ENCODE peak calls at places on chromosomes 4 and X, in five cellular contexts. L is sigmoid colon, D is GM10248, N is OCI-LY7, G is astrocyte of the spinal cord. J is an unnamed sample.

GRCh38 chr4:2806392-2807355 is 13.8 kb downstream of the SH3BP2 start:
- DNase-seq in L (peak; percentile 84), D (no peak), N (no peak), G (peak; percentile 44), J (no peak)

GRCh38 chr4:84499065-84499982 is at the start of gene NKX6-1:
- DNase-seq in L (no peak), D (no peak), N (no peak), G (peak; percentile 92), J (peak; percentile 26)

GRCh38 chr4:24778427-24779225 is 16.7 kb upstream of the SOD3 start:
- DNase-seq in L (peak; percentile 81), D (no peak), N (no peak), G (peak; percentile 92), J (no peak)

GRCh38 chr4:159829184-159829583 is 726.3 kb downstream of the RAPGEF2 start:
- DNase-seq in L (no peak), D (no peak), N (no peak), G (no peak), J (no peak)

GRCh38 chr4:187251896-187252295 is 528.2 kb upstream of the FAT1 start:
- DNase-seq in L (no peak), D (no peak), N (no peak), G (peak; percentile 9), J (no peak)

GRCh38 chr4:151173751-151174325 is 74.4 kb downstream of the RPS3A start:
- DNase-seq in L (peak; percentile 89), D (no peak), N (no peak), G (peak; percentile 62), J (no peak)

GRCh38 chr4:171203425-171203824 is 609.8 kb upstream of the GALNTL6 start:
- DNase-seq in L (no peak), D (no peak), N (no peak), G (peak; percentile 36), J (no peak)

GRCh38 chrX:154819771-154820341 is 14.6 kb upstream of the MPP1 start:
- DNase-seq in L (no peak), D (no peak), N (no peak), G (no peak), J (no peak)

GRCh38 chr4:104491396-104491821 is 3.3 kb downstream of the CXXC4 start:
- DNase-seq in L (peak; percentile 67), D (peak; percentile 51), N (no peak), G (peak; percentile 29), J (peak; percentile 44)

GRCh38 chr4:185730387-185730786 is 81.6 kb downstream of the SORBS2 start:
- DNase-seq in L (no peak), D (no peak), N (peak; percentile 78), G (peak; percentile 73), J (no peak)

DNA sequence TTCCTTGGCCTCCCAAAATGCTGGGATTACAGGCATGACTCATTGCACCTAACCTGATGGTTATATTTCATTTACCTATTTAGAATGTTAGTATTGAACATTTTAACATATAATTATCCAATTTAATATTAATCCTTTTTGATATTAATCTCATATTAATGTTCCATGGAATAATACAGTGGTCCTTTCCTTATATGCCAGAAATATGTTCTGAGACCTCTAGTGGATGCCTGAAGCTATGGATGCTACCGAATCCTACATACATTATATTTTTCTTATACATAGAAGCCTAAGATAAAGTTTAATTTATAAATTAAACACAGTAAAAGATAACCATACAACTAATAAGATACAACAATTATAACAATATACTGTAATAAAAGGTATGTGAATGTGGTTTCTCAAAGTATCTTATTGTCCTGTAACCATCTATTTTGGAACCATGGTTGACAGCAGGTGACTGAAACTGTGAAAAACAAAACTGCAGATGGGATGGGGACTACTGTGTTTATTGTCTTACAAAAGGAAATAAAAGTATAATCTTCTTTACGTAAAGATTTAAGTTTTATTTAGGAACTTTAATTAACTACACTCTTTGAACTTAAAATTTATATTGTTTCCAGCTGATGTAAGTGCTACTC is 431.4 kb downstream of the GRID2 start:
- DNase-seq in L (no peak), D (no peak), N (no peak), G (no peak), J (no peak)
- TF ChIP-seq CTCF in L (no peak), D (no peak), N (peak; percentile 32), G (no peak), J (no peak)

DNA sequence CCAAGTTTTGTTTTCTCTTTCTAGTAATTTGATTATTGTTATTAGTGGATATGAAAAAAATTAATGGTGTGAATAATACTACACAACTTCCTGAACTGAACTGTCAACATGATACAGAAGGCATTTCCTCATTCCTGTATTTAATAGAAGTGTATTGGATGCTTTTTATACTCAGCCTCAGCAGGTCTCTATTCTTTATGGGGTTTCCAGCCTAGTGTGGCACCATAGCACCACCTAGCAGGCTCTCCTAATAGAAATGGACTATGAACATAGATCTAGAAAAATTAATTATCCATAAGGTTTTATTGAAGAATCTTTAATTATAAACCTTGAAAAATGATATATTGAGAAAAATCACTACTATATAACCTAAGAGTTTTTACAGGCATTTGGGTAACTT is 52.4 kb downstream of the GLRB start:
- DNase-seq in L (no peak), D (no peak), N (no peak), G (peak; percentile 66), J (no peak)
- TF ChIP-seq CTCF in L (no peak), D (no peak), N (no peak), G (peak; percentile 69), J (no peak)

GRCh38 chr4:6886886-6887285 is 22.7 kb upstream of the TBC1D14 start:
- DNase-seq in L (no peak), D (no peak), N (no peak), G (no peak), J (no peak)

GRCh38 chr4:6884341-6884870 is 25.2 kb upstream of the TBC1D14 start:
- DNase-seq in L (no peak), D (no peak), N (no peak), G (no peak), J (no peak)

GRCh38 chr4:6888506-6889071 is 21.0 kb upstream of the TBC1D14 start:
- DNase-seq in L (no peak), D (peak; percentile 18), N (no peak), G (no peak), J (no peak)

GRCh38 chr4:6887591-6888371 is 21.8 kb upstream of the TBC1D14 start:
- DNase-seq in L (no peak), D (peak; percentile 25), N (no peak), G (no peak), J (no peak)

GRCh38 chr4:6885953-6886557 is 23.6 kb upstream of the TBC1D14 start:
- DNase-seq in L (peak; percentile 82), D (peak; percentile 45), N (peak; percentile 56), G (peak; percentile 61), J (peak; percentile 48)
- TF ChIP-seq CTCF in L (peak; percentile 17), D (peak; percentile 31), N (peak; percentile 71), G (peak; percentile 33), J (peak; percentile 33)

GRCh38 chrX:1323315-1323714 is 13.3 kb upstream of the IL3RA start:
- DNase-seq in L (no peak), D (peak; percentile 79), N (peak; percentile 79), G (no peak), J (peak; percentile 82)
- TF ChIP-seq CTCF in L (no peak), D (peak; percentile 45), N (peak; percentile 74), G (peak; percentile 3), J (peak; percentile 46)

DNA sequence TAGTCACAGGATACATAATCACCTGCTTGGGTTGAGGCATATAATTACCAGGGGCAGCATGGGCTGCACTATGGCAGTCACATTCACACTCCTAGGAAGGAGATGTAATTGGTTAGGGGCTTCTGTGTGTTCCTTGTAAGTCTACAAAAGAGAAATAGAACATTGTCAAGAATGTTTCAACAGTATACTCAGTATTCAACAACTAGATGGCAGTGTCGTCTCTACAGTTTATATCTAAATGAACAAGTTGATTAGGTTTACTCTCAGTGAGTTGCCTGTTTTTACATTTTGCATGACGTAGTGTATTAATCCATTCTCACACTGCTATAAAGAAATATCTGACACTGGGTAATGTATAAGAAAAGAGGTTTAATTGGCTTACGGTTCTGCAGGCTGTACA is 50.5 kb upstream of the RAB33B start:
- DNase-seq in L (no peak), D (no peak), N (peak; percentile 23), G (no peak), J (no peak)
- TF ChIP-seq CTCF in L (no peak), D (no peak), N (peak; percentile 66), G (no peak), J (no peak)

DNA sequence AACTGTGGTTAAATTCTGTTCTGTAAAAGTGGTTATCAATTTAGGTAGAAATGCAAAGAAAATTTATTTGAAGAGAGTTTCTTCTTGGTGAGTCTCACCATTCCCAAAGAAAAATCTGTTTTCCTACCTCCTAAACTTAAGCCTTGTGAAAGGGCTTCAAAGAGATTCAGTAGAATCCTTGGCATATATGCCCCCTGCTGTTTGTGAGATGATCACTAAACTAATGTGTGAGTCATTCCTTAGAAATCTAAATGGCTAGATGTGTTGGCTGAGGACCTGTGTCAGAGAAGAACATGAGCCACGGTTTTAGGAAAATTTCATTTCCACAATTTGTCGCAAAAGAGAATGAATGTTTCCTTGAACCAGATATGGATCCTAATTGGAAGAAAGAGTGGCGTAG is 260.9 kb downstream of the SLC7A11 start:
- DNase-seq in L (no peak), D (no peak), N (no peak), G (peak; percentile 60), J (no peak)
- TF ChIP-seq CTCF in L (no peak), D (no peak), N (peak; percentile 15), G (no peak), J (no peak)

GRCh38 chrX:133812382-133812781 is 173.0 kb downstream of the GPC3 start:
- DNase-seq in L (no peak), D (no peak), N (no peak), G (no peak), J (no peak)
- TF ChIP-seq CTCF in L (no peak), D (no peak), N (no peak), G (no peak), J (no peak)

J was measured in activated CD8-positive, alpha-beta T cell treated with anti-CD3 and anti-CD28 coated beads for 36 hours.